ENCODE peak calls at places on chromosome 13, in five cellular contexts. W is progenitor cell of endocrine pancreas, M is mesenchymal stem cell, Q is Daoy, N is NCI-H2029. C is an unnamed sample.

GRCh38 chr13:105070452-105070851 is 1465.0 kb downstream of the EFNB2 start:
- DNase-seq in W (no peak), Q (no peak), N (no peak), M (peak), C (no peak)

GRCh38 chr13:73142091-73142490 is 83.3 kb downstream of the KLF5 start:
- DNase-seq in W (no peak), N (peak), M (no peak), Q (no peak), C (no peak)

GRCh38 chr13:111474136-111475002 is 153.9 kb downstream of the TEX29 start:
- DNase-seq in Q (peak), M (peak), W (no peak), N (peak), C (peak)

GRCh38 chr13:27450921-27451461 is 627 bp upstream of the MTIF3 start:
- DNase-seq in Q (peak), W (peak), N (no peak), M (peak), C (no peak)

GRCh38 chr13:114077121-114077937 is 55.1 kb downstream of the RASA3 start:
- DNase-seq in Q (no peak), W (no peak), M (no peak), N (no peak), C (no peak)

GRCh38 chr13:26991508-26992181 is 180.0 kb downstream of the USP12 start:
- DNase-seq in N (no peak), W (no peak), M (no peak), Q (no peak), C (no peak)

GRCh38 chr13:29679357-29680050 is 84.0 kb upstream of the SLC7A1 start:
- DNase-seq in W (no peak), N (no peak), M (peak), Q (no peak), C (no peak)

GRCh38 chr13:29369060-29369743 is 226.3 kb downstream of the SLC7A1 start:
- DNase-seq in W (no peak), M (peak), N (peak), Q (peak), C (no peak)

GRCh38 chr13:42066542-42066941 is 18.1 kb downstream of the DGKH start:
- DNase-seq in Q (no peak), M (peak), W (no peak), N (no peak), C (no peak)

GRCh38 chr13:105984236-105984635 is 551.2 kb downstream of the EFNB2 start:
- DNase-seq in Q (no peak), M (no peak), W (no peak), N (no peak), C (no peak)

GRCh38 chr13:114279770-114280169 is 1.6 kb upstream of the UPF3A start:
- DNase-seq in Q (no peak), W (no peak), M (peak), N (no peak), C (no peak)

GRCh38 chr13:72782717-72783116 is 784 bp downstream of the PIBF1 start:
- DNase-seq in Q (no peak), W (no peak), M (peak), N (no peak), C (no peak)

GRCh38 chr13:40193290-40194203 is 472.9 kb downstream of the FOXO1 start:
- DNase-seq in N (no peak), Q (no peak), W (no peak), M (no peak), C (no peak)

GRCh38 chr13:59677966-59678814 is 485.5 kb downstream of the DIAPH3 start:
- DNase-seq in N (peak), W (no peak), Q (no peak), M (peak), C (no peak)

GRCh38 chr13:110506859-110507566 is 54.5 kb downstream of the RAB20 start:
- DNase-seq in M (peak), Q (no peak), N (peak), W (no peak), C (no peak)

GRCh38 chr13:96994849-96995243 is 570 bp upstream of the OXGR1 start:
- DNase-seq in W (no peak), M (no peak), Q (no peak), N (no peak), C (no peak)

GRCh38 chr13:21338651-21339278 is 120.3 kb downstream of the ZDHHC20 start:
- DNase-seq in M (no peak), Q (no peak), N (peak), W (no peak), C (no peak)